ENCODE peak calls at places on chromosome 1, in four cellular contexts. One of them, this sample, is unnamed.

GRCh38 chr1:58155418-58156123 is 391.0 kb downstream of the OMA1 start:
- DNase-seq in IMR-90: no peak
- DNase-seq in WERI-Rb-1: peak; percentile 47
- DNase-seq in MM.1S: no peak
- DNase-seq in this sample: no peak

GRCh38 chr1:13818926-13819325 is 118.9 kb downstream of the PRDM2 start:
- DNase-seq in IMR-90: no peak
- DNase-seq in MM.1S: no peak
- DNase-seq in WERI-Rb-1: no peak
- DNase-seq in this sample: no peak

GRCh38 chr1:3454811-3455618 is 550 bp downstream of the ARHGEF16 start:
- DNase-seq in MM.1S: no peak
- DNase-seq in WERI-Rb-1: peak; percentile 83
- DNase-seq in IMR-90: no peak
- DNase-seq in this sample: no peak

GRCh38 chr1:48572632-48573258 is 100.7 kb upstream of the SPATA6 start:
- DNase-seq in WERI-Rb-1: peak; percentile 89
- DNase-seq in IMR-90: peak; percentile 23
- DNase-seq in MM.1S: peak; percentile 31
- DNase-seq in this sample: no peak

GRCh38 chr1:15446212-15446611 is 8.0 kb downstream of the CTRC start:
- DNase-seq in WERI-Rb-1: no peak
- DNase-seq in MM.1S: no peak
- DNase-seq in IMR-90: no peak
- DNase-seq in this sample: no peak

GRCh38 chr1:5419501-5419900 is 572.7 kb downstream of the NPHP4 start:
- DNase-seq in WERI-Rb-1: no peak
- DNase-seq in IMR-90: no peak
- DNase-seq in MM.1S: no peak
- DNase-seq in this sample: no peak

GRCh38 chr1:217261636-217262035 is 369.3 kb downstream of the GPATCH2 start:
- DNase-seq in MM.1S: no peak
- DNase-seq in IMR-90: no peak
- DNase-seq in WERI-Rb-1: no peak
- DNase-seq in this sample: no peak

GRCh38 chr1:241918879-241919278 is 38.7 kb upstream of the BECN2 start:
- DNase-seq in MM.1S: no peak
- DNase-seq in WERI-Rb-1: no peak
- DNase-seq in IMR-90: peak; percentile 74
- DNase-seq in this sample: no peak

GRCh38 chr1:84442256-84442655 is 36.8 kb upstream of the RPF1 start:
- DNase-seq in IMR-90: peak; percentile 94
- DNase-seq in WERI-Rb-1: no peak
- DNase-seq in MM.1S: peak; percentile 56
- DNase-seq in this sample: no peak

GRCh38 chr1:160774886-160775719 is 20.9 kb upstream of the LY9 start:
- DNase-seq in MM.1S: no peak
- DNase-seq in WERI-Rb-1: no peak
- DNase-seq in IMR-90: no peak
- DNase-seq in this sample: no peak

GRCh38 chr1:160778976-160779375 is 17.0 kb upstream of the LY9 start:
- DNase-seq in MM.1S: no peak
- DNase-seq in IMR-90: no peak
- DNase-seq in WERI-Rb-1: no peak
- DNase-seq in this sample: no peak

GRCh38 chr1:160779662-160780397 is 16.1 kb upstream of the LY9 start:
- DNase-seq in WERI-Rb-1: peak; percentile 69
- DNase-seq in IMR-90: no peak
- DNase-seq in MM.1S: no peak
- DNase-seq in this sample: no peak

GRCh38 chr1:160776178-160776577 is 19.8 kb upstream of the LY9 start:
- DNase-seq in IMR-90: no peak
- DNase-seq in WERI-Rb-1: no peak
- DNase-seq in MM.1S: no peak
- DNase-seq in this sample: no peak

DNA sequence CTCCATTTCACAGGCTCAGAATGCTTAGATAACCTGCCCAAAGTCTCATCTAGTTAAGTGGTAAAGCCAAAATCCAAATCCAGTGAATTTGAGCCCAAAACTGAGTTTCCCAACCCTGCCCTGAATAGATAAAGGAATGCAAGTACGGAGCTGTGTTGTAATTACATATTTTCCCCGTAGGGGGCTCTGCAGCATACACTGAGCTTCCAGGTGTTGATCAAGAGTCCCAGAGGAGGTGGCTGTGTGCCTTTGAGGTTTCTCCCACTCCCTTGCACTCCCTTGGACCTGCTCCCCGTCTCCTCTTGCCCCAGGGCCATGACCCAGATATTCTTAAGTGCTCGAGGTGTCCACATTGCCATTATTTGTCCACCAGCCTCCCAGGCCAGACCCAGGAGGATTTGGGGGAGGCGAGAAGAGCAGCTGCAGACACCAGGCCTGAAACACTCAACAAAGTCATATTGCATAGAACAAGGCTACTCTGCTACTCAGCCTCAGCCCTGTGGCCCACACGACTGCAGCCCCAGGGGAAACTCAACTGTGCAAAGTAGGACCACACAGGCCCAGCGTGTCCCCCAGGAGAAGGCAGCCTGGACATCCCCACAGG is 18.4 kb upstream of the LY9 start:
- DNase-seq in MM.1S: peak; percentile 85
- DNase-seq in IMR-90: no peak
- DNase-seq in WERI-Rb-1: peak; percentile 36
- DNase-seq in this sample: peak; percentile 45
- TF ChIP-seq CTCF in MM.1S: peak; percentile 96
- TF ChIP-seq CTCF in IMR-90: peak; percentile 25
- TF ChIP-seq CTCF in WERI-Rb-1: peak; percentile 79
- TF ChIP-seq CTCF in this sample: peak; percentile 72

GRCh38 chr1:223756002-223756775 is 43.9 kb downstream of the CAPN2 start:
- DNase-seq in IMR-90: no peak
- DNase-seq in MM.1S: no peak
- DNase-seq in WERI-Rb-1: no peak
- DNase-seq in this sample: no peak

GRCh38 chr1:223758734-223759133 is 46.4 kb downstream of the CAPN2 start:
- DNase-seq in IMR-90: no peak
- DNase-seq in MM.1S: no peak
- DNase-seq in WERI-Rb-1: no peak
- DNase-seq in this sample: no peak

GRCh38 chr1:223755432-223755792 is 43.1 kb downstream of the CAPN2 start:
- DNase-seq in MM.1S: no peak
- DNase-seq in IMR-90: no peak
- DNase-seq in WERI-Rb-1: no peak
- DNase-seq in this sample: no peak

GRCh38 chr1:223754681-223755431 is 42.5 kb downstream of the CAPN2 start:
- DNase-seq in MM.1S: no peak
- DNase-seq in IMR-90: no peak
- DNase-seq in WERI-Rb-1: no peak
- DNase-seq in this sample: no peak

DNA sequence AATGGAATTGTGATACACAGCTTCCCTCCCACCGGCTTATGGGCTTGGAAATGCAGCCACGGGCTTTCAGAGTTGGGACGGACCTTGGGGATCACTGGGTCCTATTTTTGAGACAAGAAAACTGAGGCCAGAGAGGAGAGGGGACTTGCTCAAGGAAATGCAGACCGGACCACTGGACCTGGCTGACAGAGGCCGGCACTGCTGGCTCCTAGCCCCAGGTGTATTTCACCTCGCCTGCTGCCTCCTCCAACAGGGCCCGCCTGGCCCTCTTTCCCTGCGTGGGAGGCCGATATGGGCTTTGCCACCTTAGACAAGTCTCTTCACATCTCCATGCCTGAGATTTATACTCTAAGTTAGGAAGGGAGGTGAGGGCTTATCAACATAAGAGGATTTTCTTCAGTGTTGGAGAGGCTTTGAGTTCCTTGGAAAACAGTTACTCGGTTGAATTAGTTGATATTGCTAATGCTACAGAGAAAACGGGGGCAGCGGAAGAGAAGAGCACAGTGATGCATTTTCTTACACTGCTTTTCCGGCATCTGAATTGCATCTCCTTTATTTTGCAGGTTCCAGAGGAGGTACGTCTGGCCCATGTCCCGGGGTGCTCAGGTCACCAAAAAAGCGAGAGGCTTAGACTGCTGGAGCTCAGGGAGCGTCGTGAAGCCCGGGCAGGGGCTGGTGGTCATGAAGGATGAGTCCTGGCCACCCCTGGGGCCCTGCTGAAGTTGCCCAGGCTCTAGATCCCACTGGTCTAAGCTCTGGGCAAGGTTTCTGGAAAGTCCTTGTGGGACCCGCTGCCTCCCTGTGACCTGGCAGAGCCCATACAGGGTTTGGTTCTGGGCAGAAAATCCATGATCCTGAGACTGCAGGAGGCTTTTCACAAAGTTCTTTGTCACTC is 44.7 kb downstream of the CAPN2 start:
- DNase-seq in IMR-90: no peak
- DNase-seq in MM.1S: no peak
- DNase-seq in WERI-Rb-1: peak; percentile 33
- DNase-seq in this sample: no peak
- H3K27ac ChIP-seq in IMR-90: no peak overlapping the region
- H3K27ac ChIP-seq in MM.1S: no peak overlapping the region
- H3K27ac ChIP-seq in WERI-Rb-1: peak overlapping the region; percentile 56
- H3K27ac ChIP-seq in this sample: no peak overlapping the region

DNA sequence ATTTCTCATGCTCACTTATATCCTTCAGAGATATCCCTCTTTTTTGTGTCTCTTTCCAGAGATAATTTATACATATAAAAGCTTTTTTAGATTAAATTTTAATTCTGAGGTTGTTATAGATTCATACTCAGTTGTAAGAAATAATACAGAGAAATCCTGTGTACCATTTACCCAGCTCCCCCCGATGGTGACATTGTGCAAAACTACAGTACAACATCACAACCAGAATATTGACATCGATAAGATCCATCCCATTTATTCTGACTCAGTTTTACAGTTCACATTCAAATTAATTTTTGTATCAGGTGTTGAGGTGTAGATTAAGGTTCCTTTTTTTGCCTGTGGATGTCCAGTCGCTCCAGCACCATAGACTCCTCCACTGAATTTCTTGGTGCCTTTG is 14.3 kb downstream of the DMRTB1 start:
- DNase-seq in WERI-Rb-1: no peak
- DNase-seq in IMR-90: peak; percentile 30
- DNase-seq in MM.1S: peak; percentile 14
- DNase-seq in this sample: no peak
- TF ChIP-seq CTCF in WERI-Rb-1: peak; percentile 26
- TF ChIP-seq CTCF in IMR-90: peak; percentile 55
- TF ChIP-seq CTCF in MM.1S: peak; percentile 16
- TF ChIP-seq CTCF in this sample: peak; percentile 31

GRCh38 chr1:108851567-108851966 is 5.3 kb downstream of the AKNAD1 start:
- DNase-seq in WERI-Rb-1: no peak
- DNase-seq in MM.1S: no peak
- DNase-seq in IMR-90: no peak
- DNase-seq in this sample: no peak

GRCh38 chr1:108848802-108849201 is 8.1 kb downstream of the AKNAD1 start:
- DNase-seq in IMR-90: no peak
- DNase-seq in WERI-Rb-1: no peak
- DNase-seq in MM.1S: no peak
- DNase-seq in this sample: no peak

GRCh38 chr1:108852141-108852540 is 4.8 kb downstream of the AKNAD1 start:
- DNase-seq in WERI-Rb-1: no peak
- DNase-seq in IMR-90: no peak
- DNase-seq in MM.1S: no peak
- DNase-seq in this sample: no peak

GRCh38 chr1:108854226-108855019 is 2.5 kb downstream of the AKNAD1 start:
- DNase-seq in WERI-Rb-1: no peak
- DNase-seq in MM.1S: no peak
- DNase-seq in IMR-90: no peak
- DNase-seq in this sample: no peak

GRCh38 chr1:108852541-108852940 is 4.4 kb downstream of the AKNAD1 start:
- DNase-seq in IMR-90: no peak
- DNase-seq in WERI-Rb-1: no peak
- DNase-seq in MM.1S: no peak
- DNase-seq in this sample: no peak
- H3K27ac ChIP-seq in IMR-90: no peak overlapping the region
- H3K27ac ChIP-seq in WERI-Rb-1: no peak overlapping the region
- H3K27ac ChIP-seq in MM.1S: no peak overlapping the region
- H3K27ac ChIP-seq in this sample: no peak overlapping the region

GRCh38 chr1:219805191-219805590 is 123.2 kb downstream of the SLC30A10 start:
- DNase-seq in WERI-Rb-1: no peak
- DNase-seq in MM.1S: no peak
- DNase-seq in IMR-90: no peak
- DNase-seq in this sample: no peak
- TF ChIP-seq CTCF in WERI-Rb-1: no peak
- TF ChIP-seq CTCF in MM.1S: no peak
- TF ChIP-seq CTCF in IMR-90: no peak
- TF ChIP-seq CTCF in this sample: no peak

GRCh38 chr1:40267767-40268187 is 9.7 kb downstream of the ZMPSTE24 start:
- DNase-seq in MM.1S: no peak
- DNase-seq in IMR-90: peak; percentile 97
- DNase-seq in WERI-Rb-1: no peak
- DNase-seq in this sample: no peak
- H3K27ac ChIP-seq in MM.1S: no peak overlapping the region
- H3K27ac ChIP-seq in IMR-90: peak overlapping the region; percentile 77
- H3K27ac ChIP-seq in WERI-Rb-1: no peak overlapping the region
- H3K27ac ChIP-seq in this sample: no peak overlapping the region